ENCODE peak calls at places on chromosomes 3 and 15, in eight cellular contexts. A, N, P, C, S, K, X and L are unnamed samples.

GRCh38 chr15:35693887-35694286 is 147.9 kb upstream of the DPH6 start:
- DNase-seq in A (no peak), C (no peak), K (no peak), N (no peak), X (no peak), S (no peak), P (no peak), L (no peak)

GRCh38 chr15:48500595-48500994 is 144.9 kb downstream of the FBN1 start:
- DNase-seq in S (no peak), X (no peak), P (no peak), A (no peak), C (no peak), K (no peak), N (no peak), L (no peak)

GRCh38 chr15:100692671-100693070 is 90.3 kb downstream of the ASB7 start:
- DNase-seq in C (no peak), K (no peak), A (no peak), S (no peak), X (no peak), P (no peak), N (no peak), L (no peak)

GRCh38 chr15:99981839-99982658 is 248.8 kb upstream of the LYSMD4 start:
- DNase-seq in P (no peak), S (no peak), A (no peak), K (no peak), N (no peak), X (no peak), C (no peak), L (no peak)

GRCh38 chr3:184171562-184171961 is 3.1 kb upstream of the AP2M1 start:
- DNase-seq in N (peak), K (no peak), P (peak), A (no peak), X (no peak), C (no peak), S (no peak), L (no peak)

GRCh38 chr3:193134895-193135294 is 106.1 kb upstream of the PLAAT1 start:
- DNase-seq in X (no peak), A (no peak), N (peak), C (no peak), K (no peak), S (no peak), P (peak), L (no peak)

GRCh38 chr15:39188930-39189329 is 391.9 kb upstream of the THBS1 start:
- DNase-seq in X (no peak), P (peak), A (no peak), K (no peak), N (peak), S (no peak), C (no peak), L (no peak)

GRCh38 chr3:172068977-172069376 is 29.6 kb downstream of the FNDC3B start:
- DNase-seq in K (no peak), S (no peak), X (no peak), C (no peak), P (no peak), A (no peak), N (no peak), L (no peak)

GRCh38 chr15:85800460-85801123 is 5.9 kb upstream of the KLHL25 start:
- DNase-seq in P (peak), S (peak), A (no peak), N (peak), X (no peak), K (peak), C (no peak), L (no peak)

GRCh38 chr3:834679-835078 is 258.1 kb upstream of the CNTN6 start:
- DNase-seq in C (no peak), N (no peak), P (no peak), X (no peak), A (no peak), K (no peak), S (no peak), L (no peak)

GRCh38 chr3:94226058-94226457 is 163.2 kb downstream of the NSUN3 start:
- DNase-seq in A (no peak), S (no peak), C (no peak), P (peak), K (no peak), N (peak), X (no peak), L (no peak)

GRCh38 chr3:46708401-46709146 is 7.4 kb downstream of the TMIE start:
- DNase-seq in C (peak), P (no peak), N (no peak), X (no peak), A (peak), K (peak), S (peak), L (no peak)

GRCh38 chr3:172703966-172704365 is 6.9 kb downstream of the NCEH1 start:
- DNase-seq in S (no peak), A (no peak), P (no peak), K (no peak), C (no peak), N (no peak), X (no peak), L (no peak)

GRCh38 chr3:12948371-12948770 is 107.0 kb upstream of the RPL32 start:
- DNase-seq in P (peak), C (no peak), N (no peak), S (no peak), A (no peak), K (no peak), X (no peak), L (no peak)

GRCh38 chr3:73399106-73399505 is 225.6 kb downstream of the PDZRN3 start:
- DNase-seq in C (no peak), P (peak), A (no peak), S (no peak), N (peak), X (no peak), K (no peak), L (no peak)

GRCh38 chr3:123602325-123602724 is 17.5 kb upstream of the HACD2 start:
- DNase-seq in C (no peak), S (no peak), N (peak), X (no peak), K (no peak), P (peak), A (no peak), L (no peak)

GRCh38 chr15:90483640-90484039 is 46.1 kb upstream of the CRTC3 start:
- DNase-seq in N (no peak), S (no peak), P (no peak), C (no peak), A (no peak), K (no peak), X (no peak), L (no peak)

GRCh38 chr3:52227117-52227516 is 1.7 kb upstream of the TLR9 start:
- DNase-seq in A (no peak), K (no peak), X (no peak), C (no peak), N (no peak), S (no peak), P (no peak), L (no peak)
- TF ChIP-seq CTCF in A (no peak), K (no peak), X (no peak), C (no peak), N (no peak), S (no peak), P (no peak), L (no peak)

GRCh38 chr15:58053236-58054153 is 12.0 kb downstream of the ALDH1A2 start:
- DNase-seq in A (no peak), K (no peak), N (no peak), S (no peak), P (no peak), X (no peak), C (no peak), L (no peak)

GRCh38 chr15:58057559-58057958 is 8.0 kb downstream of the ALDH1A2 start:
- DNase-seq in X (no peak), N (no peak), S (no peak), C (no peak), K (no peak), P (no peak), A (no peak), L (no peak)

GRCh38 chr15:58058729-58059128 is 6.8 kb downstream of the ALDH1A2 start:
- DNase-seq in N (no peak), A (no peak), S (no peak), K (no peak), C (no peak), P (no peak), X (no peak), L (no peak)

GRCh38 chr15:58058068-58058467 is 7.4 kb downstream of the ALDH1A2 start:
- DNase-seq in K (no peak), N (no peak), X (no peak), A (no peak), P (no peak), C (no peak), S (no peak), L (no peak)

GRCh38 chr15:58056015-58056414 is 9.5 kb downstream of the ALDH1A2 start:
- DNase-seq in N (no peak), P (no peak), S (no peak), X (no peak), C (no peak), A (no peak), K (no peak), L (no peak)
- TF ChIP-seq CTCF in N (peak), P (peak), S (no peak), X (no peak), C (no peak), A (no peak), K (no peak), L (peak)

GRCh38 chr3:104606812-104607211 is 759.9 kb upstream of the ALCAM start:
- DNase-seq in P (no peak), X (no peak), K (no peak), A (no peak), C (no peak), S (no peak), N (no peak), L (no peak)

GRCh38 chr3:104598848-104599501 is 767.7 kb upstream of the ALCAM start:
- DNase-seq in X (no peak), K (no peak), C (no peak), N (no peak), A (no peak), P (no peak), S (no peak), L (no peak)

DNA sequence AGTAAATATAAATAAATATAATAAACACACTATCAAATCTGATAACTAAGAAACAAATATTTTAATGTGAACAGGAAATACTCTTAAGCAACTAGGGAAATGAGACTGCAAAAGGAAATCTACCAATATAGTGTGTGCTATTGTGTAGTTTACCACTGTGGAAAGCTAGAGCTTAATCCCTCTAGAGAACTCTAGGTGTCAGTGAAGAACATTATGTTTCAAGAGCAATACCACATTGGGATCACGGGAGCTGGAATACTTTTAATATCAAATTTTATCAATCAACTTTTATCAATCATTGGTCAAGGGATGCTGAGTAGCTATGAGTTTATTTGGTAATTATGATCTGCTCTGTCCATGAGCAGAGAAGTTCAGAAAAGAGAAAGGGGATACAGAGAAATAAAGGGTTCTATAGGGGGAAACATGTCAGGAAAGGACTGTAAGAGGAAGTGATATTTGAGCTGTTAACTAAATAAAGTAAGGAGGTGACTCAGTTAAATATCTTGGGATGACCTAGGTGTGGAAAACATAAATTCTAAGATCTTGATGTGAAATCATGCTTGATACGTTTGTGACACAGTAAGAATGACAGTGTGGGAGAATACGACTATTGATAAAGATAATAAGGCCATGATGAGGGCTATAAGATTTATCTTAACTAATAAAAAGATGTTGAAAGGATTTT is 762.2 kb upstream of the ALCAM start:
- DNase-seq in N (peak), A (no peak), C (no peak), S (no peak), P (peak), X (no peak), K (no peak), L (no peak)
- TF ChIP-seq CTCF in N (peak), A (no peak), C (no peak), S (peak), P (peak), X (no peak), K (no peak), L (peak)

DNA sequence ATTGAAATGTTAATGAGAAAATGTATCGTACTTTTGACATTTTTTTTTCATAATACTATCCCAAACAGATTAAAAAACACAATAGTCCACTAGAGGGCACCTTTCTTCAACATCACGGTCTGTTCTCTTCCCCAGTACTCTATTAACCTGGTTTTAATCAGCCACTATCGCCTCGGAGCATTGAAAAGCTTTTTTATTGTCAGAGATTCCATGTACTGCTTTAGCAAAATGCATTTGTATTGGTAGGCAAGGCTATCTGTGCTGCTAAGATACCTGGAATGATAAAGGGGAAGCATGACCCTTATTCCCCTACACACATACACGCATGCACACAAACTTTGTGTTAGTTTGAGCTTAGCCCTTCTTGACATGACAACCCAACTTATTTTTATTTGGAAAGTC is 160.1 kb upstream of the IL12A start:
- DNase-seq in K (no peak), S (no peak), N (peak), C (no peak), P (peak), A (no peak), X (no peak), L (no peak)
- TF ChIP-seq CTCF in K (peak), S (peak), N (peak), C (peak), P (peak), A (no peak), X (peak), L (peak)

DNA sequence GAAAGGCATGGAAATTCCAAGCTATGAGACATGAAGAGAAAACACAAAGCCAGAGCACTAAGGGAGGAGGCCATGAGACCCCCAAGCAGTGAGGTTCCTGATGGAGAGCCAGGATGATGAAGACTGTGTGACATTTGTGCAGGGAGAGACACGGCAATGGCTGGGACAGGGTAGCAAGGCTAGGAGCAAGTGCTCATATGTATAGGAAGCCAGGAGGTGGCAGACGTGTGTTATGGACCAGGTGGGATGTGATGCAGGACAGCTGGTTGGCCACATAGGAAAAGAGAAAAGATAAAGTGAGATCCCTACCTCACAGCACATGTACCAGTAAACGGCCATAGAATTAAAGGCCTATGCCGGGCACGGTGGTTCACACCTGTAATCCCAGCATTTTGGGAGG is 112.7 kb downstream of the APBA2 start:
- DNase-seq in S (no peak), P (peak), X (no peak), A (no peak), C (no peak), N (peak), K (no peak), L (no peak)
- TF ChIP-seq CTCF in S (no peak), P (no peak), X (no peak), A (no peak), C (no peak), N (no peak), K (no peak), L (no peak)